ENCODE peak calls at places on chromosomes 12 and 14, in seven cellular contexts. K, S, E, B, Q, D and C are unnamed samples.

GRCh38 chr12:96197503-96198272 is 3.5 kb downstream of the ELK3 start:
- DNase-seq in K (no peak), S (no peak), E (peak; percentile 94), B (no peak), Q (no peak), D (no peak), C (no peak)

GRCh38 chr12:27549801-27550652 is 26.0 kb downstream of the PPFIBP1 start:
- DNase-seq in K (peak; percentile 96), S (no peak), E (peak; percentile 96), B (no peak), Q (no peak), D (no peak), C (peak; percentile 30)

GRCh38 chr12:108948369-108948768 is 68.5 kb downstream of the DAO start:
- DNase-seq in K (no peak), S (no peak), E (no peak), B (no peak), Q (no peak), D (no peak), C (no peak)

GRCh38 chr12:109775172-109775881 is 57.9 kb downstream of the TRPV4 start:
- DNase-seq in K (peak; percentile 77), S (peak; percentile 36), E (peak; percentile 59), B (peak; percentile 57), Q (peak; percentile 57), D (peak; percentile 74), C (peak; percentile 35)

GRCh38 chr12:125683748-125684381 is 618.6 kb downstream of the AACS start:
- DNase-seq in K (no peak), S (no peak), E (no peak), B (no peak), Q (no peak), D (no peak), C (no peak)

GRCh38 chr12:100141666-100141997 is 1.0 kb downstream of the BLTP3B start:
- DNase-seq in K (peak; percentile 85), S (peak; percentile 15), E (peak; percentile 89), B (peak; percentile 31), Q (peak; percentile 5), D (peak; percentile 9), C (no peak)

GRCh38 chr12:80188566-80188965 is 89.2 kb downstream of the OTOGL start:
- DNase-seq in K (no peak), S (no peak), E (no peak), B (no peak), Q (no peak), D (no peak), C (no peak)

GRCh38 chr12:56450241-56450640 is 1.0 kb upstream of the TIMELESS start:
- DNase-seq in K (no peak), S (no peak), E (no peak), B (no peak), Q (no peak), D (no peak), C (no peak)

GRCh38 chr12:51246254-51246853 is 7.7 kb downstream of the DAZAP2 start:
- DNase-seq in K (peak; percentile 93), S (peak; percentile 39), E (no peak), B (no peak), Q (no peak), D (no peak), C (no peak)

GRCh38 chr12:79681008-79681590 is 9.7 kb downstream of the PAWR start:
- DNase-seq in K (peak; percentile 52), S (no peak), E (peak; percentile 71), B (no peak), Q (no peak), D (no peak), C (no peak)

GRCh38 chr12:114729731-114730130 is 45.8 kb upstream of the TBX3 start:
- DNase-seq in K (no peak), S (no peak), E (peak; percentile 38), B (no peak), Q (no peak), D (no peak), C (no peak)

GRCh38 chr12:109734219-109735000 is 20.8 kb downstream of the FAM222A start:
- DNase-seq in K (no peak), S (no peak), E (no peak), B (no peak), Q (no peak), D (no peak), C (no peak)

GRCh38 chr14:105241641-105242040 is 6.7 kb upstream of the BTBD6 start:
- DNase-seq in K (no peak), S (no peak), E (no peak), B (no peak), Q (no peak), D (no peak), C (no peak)

GRCh38 chr14:61536661-61537566 is 158.4 kb upstream of the HIF1A start:
- DNase-seq in K (no peak), S (no peak), E (no peak), B (no peak), Q (no peak), D (no peak), C (no peak)

GRCh38 chr14:103126873-103127304 is 3.6 kb downstream of the TNFAIP2 start:
- DNase-seq in K (no peak), S (no peak), E (no peak), B (no peak), Q (no peak), D (no peak), C (no peak)

GRCh38 chr14:100348253-100348729 is 25.2 kb downstream of the SLC25A47 start:
- DNase-seq in K (no peak), S (no peak), E (no peak), B (no peak), Q (no peak), D (no peak), C (no peak)

GRCh38 chr12:52197371-52198231 is 5.8 kb upstream of the KRT80 start:
- DNase-seq in K (no peak), S (no peak), E (no peak), B (no peak), Q (no peak), D (no peak), C (no peak)

GRCh38 chr14:56811596-56812363 is 1.5 kb upstream of the OTX2 start:
- DNase-seq in K (no peak), S (no peak), E (no peak), B (no peak), Q (no peak), D (no peak), C (no peak)